ENCODE peak calls at places on chromosome 7, in nine cellular contexts. J is ovary, D is IMR-90, G is suprapubic skin, B is body of pancreas, W is A549, O is GM12878, R is NB4, C is HCT116. M is an unnamed sample.

GRCh38 chr7:112225006-112225405 is 18.5 kb downstream of the ZNF277 start:
- DNase-seq in W (no peak), B (no peak), C (no peak), R (no peak), G (no peak), D (no peak), O (no peak), J (no peak), M (no peak)

GRCh38 chr7:57653262-57653830 is 203.4 kb downstream of the ZNF716 start:
- DNase-seq in C (no peak), B (no peak), D (no peak), O (no peak), G (no peak), R (no peak), W (no peak), J (no peak), M (no peak)

GRCh38 chr7:92057375-92057774 is 76.9 kb downstream of the CYP51A1 start:
- DNase-seq in D (no peak), G (no peak), B (peak), R (peak), W (no peak), O (no peak), J (no peak), C (no peak), M (no peak)

GRCh38 chr7:83655951-83656556 is 7.1 kb upstream of the SEMA3E start:
- DNase-seq in O (peak), C (peak), R (peak), D (peak), G (no peak), J (no peak), B (peak), W (peak), M (no peak)

GRCh38 chr7:55237156-55237721 is 127.9 kb upstream of the LANCL2 start:
- DNase-seq in R (no peak), O (no peak), W (no peak), C (no peak), G (no peak), B (no peak), D (no peak), J (no peak), M (no peak)

GRCh38 chr7:101954494-101954893 is 137.1 kb downstream of the CUX1 start:
- DNase-seq in D (no peak), O (no peak), W (no peak), C (no peak), R (no peak), J (no peak), G (no peak), B (no peak), M (no peak)

GRCh38 chr7:112157072-112157471 is 49.1 kb downstream of the DOCK4 start:
- DNase-seq in C (no peak), D (peak), W (no peak), J (no peak), R (peak), B (no peak), O (no peak), G (no peak), M (no peak)

GRCh38 chr7:2168612-2169312 is 64.0 kb downstream of the MAD1L1 start:
- DNase-seq in B (no peak), D (no peak), C (no peak), O (no peak), J (no peak), G (no peak), R (no peak), W (no peak), M (no peak)

GRCh38 chr7:149510248-149510647 is 12.6 kb upstream of the ZNF746 start:
- DNase-seq in J (no peak), C (no peak), R (no peak), O (no peak), D (no peak), B (no peak), G (no peak), W (no peak), M (no peak)

GRCh38 chr7:1940863-1941262 is 270.8 kb downstream of the ELFN1 start:
- DNase-seq in C (no peak), W (no peak), R (no peak), D (no peak), J (no peak), B (no peak), G (no peak), O (no peak), M (no peak)

GRCh38 chr7:145105561-145105960 is 269.7 kb upstream of the TPK1 start:
- DNase-seq in O (no peak), B (no peak), R (no peak), W (no peak), G (no peak), D (no peak), J (no peak), C (no peak), M (no peak)

GRCh38 chr7:101108330-101108857 is 18.5 kb upstream of the SERPINE1 start:
- DNase-seq in D (no peak), R (peak), G (no peak), W (no peak), O (peak), B (no peak), C (no peak), J (peak), M (peak)

GRCh38 chr7:131959106-131959812 is 402.8 kb upstream of the PODXL start:
- DNase-seq in J (no peak), B (no peak), G (no peak), D (no peak), R (no peak), C (no peak), O (no peak), W (no peak), M (peak)

GRCh38 chr7:37448057-37448636 is 517 bp downstream of the ELMO1 start:
- DNase-seq in R (no peak), C (no peak), W (no peak), B (no peak), J (no peak), D (no peak), G (peak), O (no peak), M (no peak)

GRCh38 chr7:30923009-30923773 is 11.5 kb downstream of the AQP1 start:
- DNase-seq in B (peak), C (no peak), W (no peak), R (no peak), O (no peak), G (peak), J (peak), D (no peak), M (peak)

GRCh38 chr7:108442039-108442568 is 14.1 kb downstream of the NRCAM start:
- DNase-seq in R (no peak), J (no peak), W (peak), D (no peak), G (no peak), C (peak), B (no peak), O (no peak), M (no peak)

GRCh38 chr7:4282434-4283223 is 399.5 kb upstream of the FOXK1 start:
- DNase-seq in B (no peak), D (peak), C (no peak), G (no peak), R (no peak), O (no peak), W (peak), J (no peak), M (no peak)

GRCh38 chr7:122887198-122887597 is 938 bp upstream of the CADPS2 start:
- DNase-seq in W (peak), D (peak), O (no peak), B (peak), C (peak), R (no peak), G (peak), J (peak), M (no peak)

GRCh38 chr7:115654384-115655181 is 376.0 kb downstream of the TFEC start:
- DNase-seq in O (no peak), G (no peak), D (peak), C (no peak), R (no peak), B (no peak), J (no peak), W (no peak), M (no peak)

GRCh38 chr7:124718032-124718766 is 47.4 kb downstream of the GPR37 start:
- DNase-seq in R (peak), J (no peak), B (no peak), O (no peak), G (no peak), C (no peak), W (peak), D (peak), M (no peak)

GRCh38 chr7:129332354-129333056 is 101.7 kb upstream of the STRIP2 start:
- DNase-seq in B (no peak), G (no peak), D (peak), C (no peak), J (no peak), O (no peak), W (peak), R (no peak), M (no peak)

GRCh38 chr7:50068850-50069551 is 24.0 kb downstream of the ZPBP start:
- DNase-seq in G (no peak), J (no peak), D (no peak), O (peak), C (peak), W (peak), B (peak), R (peak), M (no peak)

GRCh38 chr7:158858592-158859503 is 2.5 kb downstream of the DYNC2I1 start:
- DNase-seq in G (no peak), C (peak), W (peak), O (no peak), J (no peak), D (no peak), R (peak), B (no peak), M (no peak)

GRCh38 chr7:27183682-27184341 is 1.2 kb downstream of the HOXA11 start:
- DNase-seq in J (peak), G (peak), C (no peak), B (peak), D (no peak), O (no peak), R (peak), W (no peak), M (no peak)

GRCh38 chr7:2729893-2730716 is 42.1 kb downstream of the AMZ1 start:
- DNase-seq in G (peak), R (no peak), W (no peak), D (peak), O (no peak), J (peak), B (no peak), C (no peak), M (peak)

GRCh38 chr7:1709281-1709680 is 39.2 kb downstream of the ELFN1 start:
- DNase-seq in D (no peak), R (no peak), J (no peak), G (no peak), W (no peak), O (no peak), B (no peak), C (no peak), M (no peak)

GRCh38 chr7:18754766-18755165 is 259.2 kb downstream of the HDAC9 start:
- DNase-seq in G (no peak), D (peak), O (no peak), J (no peak), B (no peak), R (no peak), W (no peak), C (no peak), M (no peak)

GRCh38 chr7:18087687-18088078 is 60.0 kb upstream of the PRPS1L1 start:
- DNase-seq in D (no peak), B (peak), R (no peak), W (no peak), J (no peak), G (no peak), C (no peak), O (no peak), M (no peak)

GRCh38 chr7:28981282-28981555 is 23.1 kb upstream of the TRIL start:
- DNase-seq in J (no peak), B (no peak), W (no peak), D (no peak), C (no peak), O (no peak), R (no peak), G (no peak), M (no peak)

GRCh38 chr7:45147858-45148652 is 9.5 kb upstream of the RAMP3 start:
- DNase-seq in J (peak), G (peak), R (no peak), D (no peak), B (no peak), O (no peak), W (no peak), C (no peak), M (no peak)

DNA sequence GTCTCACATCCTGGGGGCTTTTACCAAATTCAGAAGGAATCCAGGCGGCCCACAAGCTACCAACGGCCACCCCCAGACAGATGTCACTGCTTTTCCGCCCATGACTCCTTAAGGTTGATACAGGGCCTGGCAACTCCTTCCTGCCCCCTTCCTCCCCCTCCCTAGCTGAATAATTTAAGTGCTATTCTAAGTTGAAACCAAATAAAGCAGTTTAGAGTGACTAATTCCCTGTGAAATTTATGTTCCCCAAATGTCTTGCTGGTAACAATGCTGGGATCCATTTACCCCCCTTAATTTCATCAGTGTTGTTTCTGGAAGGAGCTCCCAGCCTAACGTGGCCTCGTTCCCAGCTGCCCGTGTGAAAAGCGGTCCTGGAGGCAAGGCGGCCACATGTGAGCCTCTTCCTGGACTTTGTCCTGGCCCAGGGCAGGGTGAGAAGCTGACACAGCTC is 109.6 kb downstream of the TMEM130 start:
- DNase-seq in C (no peak), D (no peak), O (no peak), R (no peak), W (no peak), J (no peak), B (no peak), G (no peak), M (no peak)
- TF ChIP-seq CTCF in C (no peak), D (no peak), O (no peak), R (no peak), W (no peak), J (no peak), B (no peak), G (no peak), M (no peak)

GRCh38 chr7:136865777-136866176 is 2.7 kb upstream of the CHRM2 start:
- DNase-seq in W (no peak), R (no peak), J (no peak), G (no peak), C (no peak), D (no peak), O (no peak), B (no peak), M (no peak)

GRCh38 chr7:136869991-136870798 is 1.7 kb downstream of the CHRM2 start:
- DNase-seq in D (peak), J (no peak), C (no peak), G (no peak), R (no peak), B (no peak), O (no peak), W (no peak), M (no peak)

GRCh38 chr7:136869006-136869961 is 832 bp downstream of the CHRM2 start:
- DNase-seq in C (no peak), B (no peak), O (no peak), J (no peak), D (peak), G (no peak), W (no peak), R (no peak), M (no peak)

GRCh38 chr7:136870799-136871487 is 2.5 kb downstream of the CHRM2 start:
- DNase-seq in O (no peak), D (no peak), J (no peak), G (no peak), C (no peak), R (no peak), B (no peak), W (no peak), M (no peak)

GRCh38 chr7:136868496-136869005 is at the start of gene CHRM2:
- DNase-seq in R (no peak), C (no peak), B (no peak), D (peak), J (peak), W (peak), G (no peak), O (no peak), M (no peak)
- H3K4me3 ChIP-seq in R (no peak), C (no peak), B (no peak), D (peak), J (peak), W (no peak), G (peak), O (no peak), M (no peak)

GRCh38 chr7:503046-503574 is 16.5 kb downstream of the PDGFA start:
- DNase-seq in G (peak), B (no peak), W (no peak), C (no peak), J (peak), O (no peak), D (no peak), R (no peak), M (no peak)

GRCh38 chr7:504221-505081 is 15.2 kb downstream of the PDGFA start:
- DNase-seq in J (peak), B (peak), O (no peak), W (no peak), C (no peak), R (no peak), G (peak), D (no peak), M (no peak)

GRCh38 chr7:502296-502695 is 17.4 kb downstream of the PDGFA start:
- DNase-seq in B (peak), C (no peak), J (no peak), D (no peak), G (peak), R (no peak), W (no peak), O (no peak), M (no peak)

GRCh38 chr7:505171-505570 is 14.5 kb downstream of the PDGFA start:
- DNase-seq in J (peak), O (no peak), B (peak), D (no peak), C (no peak), G (peak), W (no peak), R (no peak), M (peak)

DNA sequence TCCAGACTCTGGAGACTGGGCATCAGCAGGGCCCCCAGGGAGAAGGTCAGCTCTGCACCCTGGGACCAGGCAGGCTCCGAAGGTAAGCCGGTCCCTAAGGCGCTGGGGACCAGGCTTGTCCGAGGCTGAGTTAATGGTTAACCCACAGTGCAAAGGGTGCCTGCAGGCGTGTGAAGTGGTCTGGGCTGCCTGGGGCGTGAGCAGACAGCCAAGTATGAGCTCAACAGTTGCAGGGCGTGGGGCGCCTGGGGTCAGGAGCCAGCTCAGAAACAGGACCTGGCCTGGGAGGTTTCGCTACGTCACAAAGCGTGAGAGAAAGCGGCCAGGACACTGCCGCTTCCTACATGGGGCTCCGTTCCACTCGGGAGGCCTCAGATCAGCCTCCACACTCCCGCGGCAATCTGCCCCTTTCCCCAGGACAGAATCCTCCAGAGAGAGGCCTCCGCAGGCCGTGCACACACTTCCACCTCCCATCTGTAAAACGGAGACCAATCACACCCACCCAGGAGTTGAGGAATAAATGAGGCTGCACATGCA is 16.0 kb downstream of the PDGFA start:
- DNase-seq in C (no peak), B (peak), J (peak), D (no peak), G (peak), W (peak), O (no peak), R (no peak), M (no peak)
- TF ChIP-seq POLR2A in C (no peak), B (peak), J (no peak), D (no peak), G (no peak), W (no peak), O (no peak), R (no peak), M (no peak)

GRCh38 chr7:156473476-156474240 is 166.9 kb upstream of the RNF32 start:
- DNase-seq in D (peak), R (peak), C (peak), G (no peak), J (no peak), W (peak), B (peak), O (no peak), M (no peak)
- TF ChIP-seq CTCF in D (peak), R (peak), C (peak), G (peak), J (no peak), W (peak), B (peak), O (peak), M (peak)

DNA sequence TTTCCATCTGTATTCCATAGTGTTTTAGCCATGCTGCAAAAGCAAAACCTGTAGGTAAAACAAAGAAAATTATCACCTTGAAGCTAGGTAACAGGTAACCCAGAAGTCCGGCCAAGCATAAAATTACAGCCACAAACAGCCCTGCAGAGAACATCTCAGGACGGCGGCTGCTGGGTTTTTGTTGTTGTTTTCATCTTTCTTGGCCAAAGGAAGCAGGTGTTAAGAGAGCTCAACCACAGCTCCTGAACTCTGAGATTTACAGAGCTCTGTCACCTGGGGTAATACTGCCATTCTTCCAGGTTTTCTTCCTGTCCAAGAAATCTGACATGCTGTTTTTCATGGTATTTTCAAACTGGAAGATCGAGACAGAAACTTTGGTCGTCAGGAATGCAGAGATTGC is 847 bp upstream of the SCIN start:
- DNase-seq in D (no peak), R (no peak), G (no peak), J (no peak), C (no peak), W (no peak), O (no peak), B (no peak), M (no peak)
- H3K4me3 ChIP-seq in D (no peak), R (no peak), G (peak), J (no peak), C (peak), W (peak), O (peak), B (no peak), M (no peak)